ENCODE peak calls at places on chromosomes 7 and 10, in six cellular contexts. U, H, O, M, X and G are unnamed samples.

GRCh38 chr7:42549212-42549611 is 312.2 kb upstream of the GLI3 start:
- DNase-seq in M (no peak), H (no peak), O (no peak), U (no peak), X (no peak), G (no peak)

GRCh38 chr7:20189852-20190251 is 27.3 kb downstream of the MACC1 start:
- DNase-seq in U (no peak), M (no peak), O (no peak), X (no peak), H (no peak), G (no peak)

GRCh38 chr10:90413196-90413595 is 444.6 kb downstream of the HTR7 start:
- DNase-seq in M (no peak), H (no peak), X (no peak), O (no peak), U (no peak), G (no peak)

GRCh38 chr10:5943536-5943935 is 33.8 kb downstream of the IL15RA start:
- DNase-seq in M (no peak), O (peak), U (no peak), X (peak), H (peak), G (no peak)

GRCh38 chr7:95583834-95584621 is 12.3 kb downstream of the PDK4 start:
- DNase-seq in H (no peak), M (no peak), O (no peak), U (no peak), X (no peak), G (no peak)

GRCh38 chr10:24851595-24851994 is 100.8 kb downstream of the PRTFDC1 start:
- DNase-seq in M (no peak), U (no peak), X (no peak), H (no peak), O (no peak), G (no peak)

GRCh38 chr7:85386460-85386859 is 199.6 kb upstream of the SEMA3D start:
- DNase-seq in U (no peak), X (no peak), O (no peak), H (no peak), M (no peak), G (no peak)

GRCh38 chr7:2978403-2978802 is 65.3 kb downstream of the CARD11 start:
- DNase-seq in U (peak), X (no peak), H (no peak), M (peak), O (peak), G (no peak)

GRCh38 chr10:110305767-110306451 is 1.2 kb upstream of the SMNDC1 start:
- DNase-seq in O (peak), H (no peak), X (peak), M (peak), U (peak), G (peak)